ENCODE peak calls at places on chromosomes 12 and 14, in four cellular contexts. P is lower leg skin, I is AG04450, B is GM12865. T is an unnamed sample.

GRCh38 chr12:46268349-46268616 is 560 bp downstream of the SLC38A1 start:
- DNase-seq in P (no peak), I (no peak), B (no peak), T (no peak)

GRCh38 chr12:10283028-10283427 is 24.6 kb upstream of the KLRD1 start:
- DNase-seq in P (no peak), I (no peak), B (no peak), T (no peak)

GRCh38 chr14:51087024-51087423 is 7.9 kb downstream of the TRIM9 start:
- DNase-seq in P (no peak), I (no peak), B (peak), T (no peak)

GRCh38 chr14:78902010-78902623 is 731.9 kb downstream of the NRXN3 start:
- DNase-seq in P (no peak), I (peak), B (peak), T (no peak)

GRCh38 chr12:52179396-52179973 is 12.3 kb downstream of the KRT80 start:
- DNase-seq in P (no peak), I (no peak), B (no peak), T (no peak)

GRCh38 chr12:45637706-45638105 is 91.8 kb upstream of the ARID2 start:
- DNase-seq in P (no peak), I (peak), B (no peak), T (no peak)

GRCh38 chr12:108305520-108305919 is 33.6 kb downstream of the CMKLR1 start:
- DNase-seq in P (peak), I (peak), B (no peak), T (peak)

GRCh38 chr14:68619805-68620574 is 172.9 kb downstream of the ZFP36L1 start:
- DNase-seq in P (no peak), I (no peak), B (no peak), T (no peak)

GRCh38 chr14:77882631-77883030 is 82.7 kb downstream of the ADCK1 start:
- DNase-seq in P (peak), I (no peak), B (no peak), T (no peak)

GRCh38 chr12:65122661-65123060 is 1.6 kb upstream of the WIF1 start:
- DNase-seq in P (no peak), I (no peak), B (no peak), T (no peak)

GRCh38 chr12:75798527-75798926 is 233.0 kb downstream of the PHLDA1 start:
- DNase-seq in P (no peak), I (no peak), B (no peak), T (no peak)

GRCh38 chr14:103684871-103685270 is 30.4 kb downstream of the XRCC3 start:
- DNase-seq in P (no peak), I (no peak), B (no peak), T (peak)

GRCh38 chr12:26317942-26318565 is 122.7 kb downstream of the SSPN start:
- DNase-seq in P (no peak), I (no peak), B (peak), T (no peak)

GRCh38 chr12:26277511-26278246 is 82.3 kb downstream of the SSPN start:
- DNase-seq in P (no peak), I (no peak), B (no peak), T (no peak)

GRCh38 chr12:106865685-106866084 is 90.0 kb upstream of the TMEM263 start:
- DNase-seq in P (no peak), I (no peak), B (no peak), T (no peak)

GRCh38 chr12:106901276-106901675 is 54.4 kb upstream of the TMEM263 start:
- DNase-seq in P (no peak), I (no peak), B (no peak), T (no peak)

GRCh38 chr14:81936902-81937301 is 403.2 kb upstream of the SEL1L start:
- DNase-seq in P (no peak), I (no peak), B (no peak), T (no peak)

GRCh38 chr12:119990382-119990874 is 1.4 kb downstream of the BICDL1 start:
- DNase-seq in P (no peak), I (no peak), B (no peak), T (no peak)

GRCh38 chr12:23217716-23218115 is 592.7 kb downstream of the ETNK1 start:
- DNase-seq in P (no peak), I (no peak), B (no peak), T (no peak)

GRCh38 chr14:75340921-75341320 is 62.3 kb downstream of the FOS start:
- DNase-seq in P (peak), I (no peak), B (peak), T (no peak)

GRCh38 chr12:73906757-73907156 is 630.9 kb upstream of the ATXN7L3B start:
- DNase-seq in P (no peak), I (no peak), B (no peak), T (no peak)

GRCh38 chr12:113935459-113935858 is 30.7 kb downstream of the RBM19 start:
- DNase-seq in P (no peak), I (no peak), B (no peak), T (no peak)

GRCh38 chr12:26878661-26879119 is 45.7 kb upstream of the ITPR2 start:
- DNase-seq in P (peak), I (no peak), B (peak), T (no peak)

DNA sequence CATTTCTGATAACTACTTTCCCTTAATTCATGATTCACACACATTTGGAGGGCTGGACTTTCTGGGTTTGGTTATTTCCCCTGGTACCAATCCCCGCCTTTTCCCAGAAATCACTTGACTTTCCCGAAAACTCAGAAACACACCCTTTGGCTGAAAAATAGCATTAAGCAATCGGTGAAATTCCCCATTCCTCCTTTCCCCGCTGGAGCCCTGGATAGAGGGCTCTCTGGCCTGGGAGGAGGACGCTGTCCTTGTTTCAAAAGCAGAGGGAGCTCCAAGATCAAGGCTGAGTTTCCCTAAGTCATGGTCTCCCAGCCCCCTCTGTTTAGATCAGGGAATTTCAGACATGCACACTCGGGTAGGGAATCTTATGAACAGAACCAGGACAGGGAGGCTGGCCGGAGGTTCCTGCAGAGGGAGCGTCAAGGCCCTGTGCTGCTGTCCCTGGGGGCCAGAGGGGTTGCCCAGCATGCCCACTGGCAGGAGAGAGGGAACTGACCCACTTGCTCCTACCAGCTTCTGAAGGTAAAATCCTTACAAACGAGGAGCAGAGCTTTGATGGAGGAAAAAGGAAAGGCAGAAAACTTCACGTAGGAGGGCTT is at the start of gene C1S:
- DNase-seq in P (peak), I (peak), B (no peak), T (no peak)
- TF ChIP-seq CTCF in P (no peak), I (peak), B (no peak), T (peak)

GRCh38 chr14:105187935-105188524 is 6.9 kb upstream of the NUDT14 start:
- DNase-seq in P (no peak), I (no peak), B (no peak), T (no peak)
- TF ChIP-seq CTCF in P (no peak), I (no peak), B (no peak), T (no peak)

DNA sequence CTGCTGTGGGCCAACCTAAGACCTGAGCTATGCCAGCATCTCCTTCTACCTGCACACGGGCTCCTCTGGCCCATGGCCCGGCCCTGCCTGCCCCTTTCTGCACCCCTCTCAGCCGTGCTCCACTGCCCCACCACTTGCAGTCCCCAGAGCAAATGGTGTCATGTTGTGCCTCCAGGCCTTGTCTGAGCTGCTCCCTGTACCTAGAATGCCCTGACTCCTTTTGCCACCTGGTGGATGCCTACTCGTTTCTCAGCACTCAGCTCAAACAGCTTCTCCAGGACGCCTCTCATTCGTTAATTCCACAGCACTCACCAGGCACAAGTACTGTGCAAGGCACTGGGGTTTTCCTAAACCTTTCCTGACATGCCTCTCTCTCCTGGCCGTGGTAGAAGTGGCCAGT is 63.2 kb upstream of the PNMA1 start:
- DNase-seq in P (no peak), I (no peak), B (peak), T (no peak)
- TF ChIP-seq CTCF in P (no peak), I (no peak), B (peak), T (peak)

GRCh38 chr12:110615171-110615570 is 1.2 kb downstream of the TCTN1 start:
- DNase-seq in P (no peak), I (no peak), B (peak), T (no peak)

GRCh38 chr12:110613771-110614684 is at the start of gene TCTN1:
- DNase-seq in P (peak), I (peak), B (peak), T (peak)

GRCh38 chr12:110622582-110622981 is 8.7 kb downstream of the TCTN1 start:
- DNase-seq in P (no peak), I (no peak), B (no peak), T (no peak)

GRCh38 chr12:110616471-110617115 is 2.7 kb downstream of the TCTN1 start:
- DNase-seq in P (no peak), I (no peak), B (no peak), T (no peak)

GRCh38 chr12:110619534-110619953 is 5.6 kb downstream of the TCTN1 start:
- DNase-seq in P (no peak), I (no peak), B (peak), T (no peak)
- TF ChIP-seq CTCF in P (no peak), I (no peak), B (peak), T (peak)

DNA sequence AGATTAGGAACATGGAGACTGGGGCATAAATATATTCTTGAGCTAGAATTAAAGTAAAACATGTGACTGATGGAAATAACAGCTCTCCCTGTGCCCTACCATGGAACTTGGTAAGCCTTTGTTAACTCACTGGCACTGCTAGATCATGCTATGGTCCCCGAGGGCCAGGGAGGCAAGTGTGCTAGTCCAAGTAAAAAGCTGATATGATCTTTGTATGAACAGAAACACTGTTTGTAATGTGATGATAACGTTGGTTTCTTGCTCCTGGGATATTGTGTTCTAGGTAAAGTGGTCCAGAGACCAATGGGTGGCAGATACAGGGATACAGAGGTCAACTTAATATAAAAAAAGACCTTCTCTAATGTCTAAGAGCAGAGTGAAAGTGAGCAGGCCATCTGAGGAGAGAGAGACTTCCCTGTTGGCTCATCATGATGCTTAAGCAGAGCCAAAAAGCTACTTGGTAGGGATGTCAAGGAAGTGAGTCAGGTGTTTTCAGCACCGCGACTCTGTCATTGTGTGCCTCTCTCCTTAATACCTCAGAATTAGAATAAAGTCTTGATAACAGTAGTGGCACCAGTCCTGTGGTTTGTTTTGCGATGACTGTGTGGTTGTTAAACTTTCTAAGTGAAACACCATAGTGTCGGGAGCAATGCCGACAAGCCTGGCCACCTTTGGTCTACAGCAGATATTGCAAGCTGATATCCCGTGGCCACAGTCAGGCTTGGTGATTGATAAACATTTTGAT is 27.7 kb downstream of the BICD1 start:
- DNase-seq in P (no peak), I (no peak), B (peak), T (no peak)
- TF ChIP-seq CTCF in P (no peak), I (no peak), B (peak), T (no peak)

T was measured in chondrocyte.